ENCODE peak calls at places on chromosome 7, in nine cellular contexts. W, B, Y, K, I, S, X, L and N are unnamed samples.
A peak's percentile ranks its signal among the peaks of the same experiment; 100 is the strongest.

GRCh38 chr7:84855758-84856157 is 331.1 kb downstream of the SEMA3D start:
- DNase-seq in S (no peak), Y (no peak), I (no peak), B (no peak), W (no peak), K (no peak), X (no peak), L (no peak), N (no peak)

GRCh38 chr7:75702515-75702914 is 36.2 kb downstream of the HIP1 start:
- DNase-seq in B (no peak), W (no peak), S (no peak), Y (no peak), K (no peak), L (no peak), I (no peak), X (no peak), N (no peak)

GRCh38 chr7:136953386-136953785 is 84.9 kb downstream of the CHRM2 start:
- DNase-seq in Y (peak; percentile 48), X (no peak), L (no peak), W (peak; percentile 73), K (peak; percentile 50), I (no peak), B (no peak), S (no peak), N (no peak)

GRCh38 chr7:112573302-112574039 is 92.7 kb downstream of the LSMEM1 start:
- DNase-seq in L (no peak), W (peak; percentile 13), K (peak; percentile 7), Y (no peak), X (no peak), S (no peak), B (no peak), I (no peak), N (no peak)

GRCh38 chr7:44849277-44850210 is 1.7 kb upstream of the H2AZ2 start:
- DNase-seq in W (peak; percentile 83), B (no peak), Y (peak; percentile 38), L (no peak), I (no peak), X (no peak), K (no peak), S (no peak), N (no peak)

GRCh38 chr7:137935849-137936508 is 65.9 kb downstream of the CREB3L2 start:
- DNase-seq in X (no peak), K (no peak), I (no peak), W (no peak), L (no peak), Y (no peak), B (no peak), S (peak; percentile 36), N (no peak)

GRCh38 chr7:100080895-100081534 is 508 bp downstream of the ZNF3 start:
- DNase-seq in Y (no peak), X (no peak), S (no peak), I (no peak), B (no peak), W (peak; percentile 33), L (no peak), K (no peak), N (no peak)

GRCh38 chr7:26189697-26190096 is 10.8 kb downstream of the HNRNPA2B1 start:
- DNase-seq in S (no peak), W (no peak), B (no peak), Y (no peak), K (no peak), X (no peak), L (no peak), I (no peak), N (no peak)

GRCh38 chr7:151244156-151244870 is 4.2 kb downstream of the SMARCD3 start:
- DNase-seq in K (peak; percentile 35), X (peak; percentile 59), I (peak; percentile 30), Y (peak; percentile 64), L (no peak), W (peak; percentile 64), B (peak; percentile 68), S (no peak), N (no peak)

GRCh38 chr7:88278881-88279280 is 27.8 kb downstream of the STEAP4 start:
- DNase-seq in X (peak; percentile 52), W (peak; percentile 58), L (no peak), S (no peak), B (no peak), I (no peak), K (peak; percentile 13), Y (peak; percentile 59), N (no peak)

GRCh38 chr7:157875230-157876179 is 538.7 kb downstream of the DNAJB6 start:
- DNase-seq in I (peak; percentile 48), B (peak; percentile 72), W (peak; percentile 32), S (peak; percentile 43), L (no peak), K (no peak), Y (no peak), X (no peak), N (no peak)

GRCh38 chr7:40880581-40880980 is 745.8 kb downstream of the SUGCT start:
- DNase-seq in B (no peak), Y (peak; percentile 46), I (no peak), K (peak; percentile 52), L (no peak), S (no peak), X (no peak), W (peak; percentile 66), N (no peak)

GRCh38 chr7:12923971-12924370 is 236.5 kb downstream of the ARL4A start:
- DNase-seq in L (no peak), I (no peak), S (no peak), K (no peak), W (peak; percentile 45), Y (no peak), B (no peak), X (peak; percentile 32), N (no peak)

GRCh38 chr7:78099715-78100477 is 301.3 kb downstream of the PHTF2 start:
- DNase-seq in X (no peak), L (no peak), Y (peak; percentile 17), W (peak; percentile 6), K (peak; percentile 78), S (no peak), I (no peak), B (no peak), N (no peak)

GRCh38 chr7:5831196-5831595 is 49.4 kb upstream of the OCM start:
- DNase-seq in W (peak; percentile 60), L (peak; percentile 64), S (peak; percentile 19), I (no peak), Y (peak; percentile 39), K (no peak), X (no peak), B (peak; percentile 75), N (no peak)

GRCh38 chr7:44650242-44650641 is 43.8 kb downstream of the OGDH start:
- DNase-seq in K (no peak), W (no peak), S (no peak), Y (no peak), I (no peak), L (no peak), B (no peak), X (no peak), N (no peak)

GRCh38 chr7:108420482-108420908 is 35.7 kb downstream of the NRCAM start:
- DNase-seq in L (no peak), W (peak; percentile 31), I (no peak), S (no peak), Y (peak; percentile 71), K (peak; percentile 16), X (no peak), B (no peak), N (no peak)

GRCh38 chr7:1231214-1232102 is 1.2 kb upstream of the UNCX start:
- DNase-seq in S (no peak), B (peak; percentile 46), W (no peak), I (no peak), X (no peak), L (no peak), K (no peak), Y (no peak), N (no peak)

GRCh38 chr7:114048386-114049235 is 129.8 kb upstream of the PPP1R3A start:
- DNase-seq in W (peak; percentile 64), K (peak; percentile 31), L (no peak), I (no peak), Y (peak; percentile 14), X (peak; percentile 17), B (no peak), S (no peak), N (no peak)

GRCh38 chr7:37440738-37441404 is 7.8 kb downstream of the ELMO1 start:
- DNase-seq in L (no peak), I (peak; percentile 33), B (no peak), W (no peak), K (no peak), Y (no peak), X (no peak), S (peak; percentile 35), N (no peak)

GRCh38 chr7:70775570-70776156 is 356.3 kb upstream of the GALNT17 start:
- DNase-seq in K (peak; percentile 38), X (no peak), W (peak; percentile 12), I (no peak), L (no peak), Y (peak; percentile 14), S (no peak), B (no peak), N (no peak)
- TF ChIP-seq CTCF in K (peak; percentile 32), X (no peak), W (no peak), I (no peak), L (no peak), Y (no peak), S (no peak), B (no peak), N (no peak)

GRCh38 chr7:141242568-141242967 is 168.7 kb downstream of the TMEM178B start:
- DNase-seq in S (no peak), W (no peak), B (no peak), Y (no peak), I (no peak), L (no peak), K (no peak), X (no peak), N (no peak)
- TF ChIP-seq CTCF in S (no peak), W (no peak), B (no peak), Y (no peak), I (no peak), L (no peak), K (no peak), X (no peak), N (no peak)

GRCh38 chr7:48188776-48189520 is 17.7 kb downstream of the ABCA13 start:
- DNase-seq in L (no peak), Y (no peak), S (no peak), W (peak; percentile 87), X (no peak), B (no peak), K (peak; percentile 83), I (no peak), N (no peak)
- TF ChIP-seq CTCF in L (no peak), Y (no peak), S (no peak), W (peak; percentile 16), X (no peak), B (no peak), K (peak; percentile 17), I (no peak), N (no peak)

DNA sequence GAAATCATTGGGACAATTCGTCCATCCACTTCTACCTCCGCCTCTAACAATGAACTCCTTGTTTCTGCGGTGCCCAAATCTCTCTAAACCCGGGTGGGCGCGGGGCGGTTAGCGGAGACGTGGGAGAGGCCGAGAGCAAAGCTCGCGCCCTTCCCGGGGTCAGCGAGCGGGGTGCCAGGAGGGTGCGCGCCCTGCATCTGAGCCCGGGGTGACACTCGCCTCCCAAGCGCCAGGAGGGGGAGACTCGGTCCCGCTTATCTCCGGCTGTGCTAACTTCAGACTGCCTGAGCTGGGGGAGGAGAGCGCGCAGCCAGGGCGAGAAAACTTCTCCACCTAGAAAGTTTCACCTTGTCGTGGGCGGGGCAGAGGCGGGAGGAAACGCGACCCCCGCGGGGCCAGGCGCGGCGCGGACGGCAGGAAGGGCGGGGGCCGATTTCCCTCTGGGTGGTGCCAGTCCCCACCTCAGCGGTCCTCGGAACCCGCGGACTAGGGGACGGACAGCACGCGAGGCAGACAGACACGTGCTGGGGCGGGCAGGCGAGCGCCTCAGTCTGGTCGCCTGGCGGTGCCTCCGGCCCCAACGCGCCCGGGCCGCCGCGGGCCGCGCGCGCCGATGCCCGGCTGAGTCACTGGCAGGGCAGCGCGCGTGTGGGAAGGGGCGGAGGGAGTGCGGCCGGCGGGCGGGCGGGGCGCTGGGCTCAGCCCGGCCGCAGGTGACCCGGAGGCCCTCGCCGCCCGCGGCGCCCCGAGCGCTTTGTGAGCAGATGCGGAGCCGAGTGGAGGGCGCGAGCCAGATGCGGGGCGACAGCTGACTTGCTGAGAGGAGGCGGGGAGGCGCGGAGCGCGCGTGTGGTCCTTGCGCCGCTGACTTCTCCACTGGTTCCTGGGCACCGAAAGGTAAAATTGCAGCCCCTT is at the start of gene MET:
- DNase-seq in Y (peak; percentile 73), L (peak; percentile 47), I (no peak), X (peak; percentile 94), W (peak; percentile 81), S (peak; percentile 74), K (peak; percentile 83), B (peak; percentile 83), N (peak; percentile 72)
- TF ChIP-seq CTCF in Y (peak; percentile 48), L (peak; percentile 33), I (no peak), X (peak; percentile 52), W (peak; percentile 79), S (peak; percentile 67), K (peak; percentile 74), B (peak; percentile 15), N (peak; percentile 5)